ENCODE peak calls at places on chromosomes 4 and X, in five cellular contexts. E is heart right ventricle, J is mammary epithelial cell, H is upper lobe of right lung, U is transverse colon. X is an unnamed sample. For H3K27me3, the result is how much of the 10 kb centered on the place peaks cover.

GRCh38 chr4:17545374-17546140 is 30.6 kb downstream of the CLRN2 start:
- DNase-seq in E (no peak), J (no peak), H (no peak), U (no peak), X (no peak)

GRCh38 chr4:185374027-185374426 is 21.7 kb downstream of the LRP2BP start:
- DNase-seq in E (no peak), J (no peak), H (no peak), U (no peak), X (no peak)

GRCh38 chr4:38672247-38673071 is 8.5 kb downstream of the KLF3 start:
- DNase-seq in E (no peak), J (no peak), H (no peak), U (no peak), X (no peak)

GRCh38 chr4:89161841-89162240 is 50.5 kb downstream of the TIGD2 start:
- DNase-seq in E (no peak), J (no peak), H (no peak), U (no peak), X (no peak)

GRCh38 chr4:120520761-120521160 is 401.8 kb downstream of the PRDM5 start:
- DNase-seq in E (no peak), J (no peak), H (no peak), U (no peak), X (no peak)

GRCh38 chr4:112214397-112215264 is 17.0 kb upstream of the AP1AR start:
- DNase-seq in E (no peak), J (peak), H (no peak), U (no peak), X (no peak)

GRCh38 chr4:30866444-30866843 is 146.3 kb downstream of the PCDH7 start:
- DNase-seq in E (no peak), J (no peak), H (no peak), U (no peak), X (no peak)

GRCh38 chr4:1716065-1716945 is 4.2 kb upstream of the SLBP start:
- DNase-seq in E (no peak), J (no peak), H (peak), U (no peak), X (no peak)

GRCh38 chrX:134377537-134377936 is 82.4 kb upstream of the HPRT1 start:
- DNase-seq in E (peak), J (peak), H (no peak), U (no peak), X (no peak)

GRCh38 chrX:101595739-101596419 is 21.9 kb downstream of the ARMCX6 start:
- DNase-seq in E (peak), J (peak), H (no peak), U (no peak), X (no peak)

GRCh38 chr4:187077749-187078148 is 354.1 kb upstream of the FAT1 start:
- DNase-seq in E (no peak), J (no peak), H (no peak), U (no peak), X (no peak)

GRCh38 chr4:82123934-82124333 is 249.9 kb downstream of the HNRNPD start:
- DNase-seq in E (no peak), J (no peak), H (no peak), U (no peak), X (no peak)

GRCh38 chr4:13540446-13541175 is 3.7 kb downstream of the NKX3-2 start:
- DNase-seq in E (no peak), J (no peak), H (no peak), U (no peak), X (no peak)

DNA sequence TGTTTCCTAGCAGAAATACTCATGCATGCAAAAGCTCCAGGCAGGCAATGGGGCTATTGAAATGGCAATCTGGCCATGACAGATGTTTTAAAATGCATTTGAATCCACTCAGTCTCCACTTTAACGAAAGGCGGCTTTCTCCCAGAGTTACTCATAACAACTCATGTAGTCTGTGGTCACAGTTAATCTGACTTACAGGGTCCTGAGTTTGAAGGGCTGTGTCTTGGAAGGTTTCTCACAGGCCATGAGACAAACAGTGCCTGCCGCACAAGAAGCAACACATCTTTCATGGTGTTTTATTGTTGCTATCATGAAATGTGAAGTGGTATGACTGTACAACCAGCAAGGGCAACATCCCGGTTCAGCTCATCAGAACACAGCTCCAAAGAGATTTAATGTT is 185.8 kb downstream of the AMELX start:
- DNase-seq in E (no peak), J (no peak), H (no peak), U (no peak), X (no peak)
- H3K4me3 ChIP-seq in E (no peak), J (no peak), H (no peak), U (no peak), X (no peak)

DNA sequence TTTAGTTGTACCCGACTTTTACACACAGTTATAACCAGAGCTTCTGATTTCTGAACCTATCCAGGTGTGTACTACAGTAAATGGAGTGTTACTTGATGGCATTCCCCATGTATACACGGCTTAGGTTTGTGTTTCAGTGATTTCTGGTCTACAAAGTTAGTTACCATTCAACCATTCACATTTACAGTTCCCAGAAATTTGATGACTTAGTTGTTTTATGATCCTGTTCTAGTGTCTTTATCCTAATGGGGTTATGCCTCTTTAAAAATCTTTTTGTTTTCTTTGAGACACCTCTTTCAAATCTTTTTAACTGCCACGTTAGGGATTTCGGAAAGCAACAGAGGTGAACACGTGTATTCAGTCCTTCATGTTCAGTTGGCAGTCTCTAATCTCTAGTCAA is 23.4 kb downstream of the CPEB2 start:
- DNase-seq in E (no peak), J (no peak), H (no peak), U (no peak), X (no peak)
- H3K27me3 ChIP-seq in E (under half), J (under half), H (under half), U (under half), X (under half)

GRCh38 chrX:118216086-118216485 is 99.5 kb upstream of the KLHL13 start:
- DNase-seq in E (no peak), J (no peak), H (no peak), U (no peak), X (no peak)
- H3K4me3 ChIP-seq in E (no peak), J (no peak), H (no peak), U (no peak), X (no peak)

DNA sequence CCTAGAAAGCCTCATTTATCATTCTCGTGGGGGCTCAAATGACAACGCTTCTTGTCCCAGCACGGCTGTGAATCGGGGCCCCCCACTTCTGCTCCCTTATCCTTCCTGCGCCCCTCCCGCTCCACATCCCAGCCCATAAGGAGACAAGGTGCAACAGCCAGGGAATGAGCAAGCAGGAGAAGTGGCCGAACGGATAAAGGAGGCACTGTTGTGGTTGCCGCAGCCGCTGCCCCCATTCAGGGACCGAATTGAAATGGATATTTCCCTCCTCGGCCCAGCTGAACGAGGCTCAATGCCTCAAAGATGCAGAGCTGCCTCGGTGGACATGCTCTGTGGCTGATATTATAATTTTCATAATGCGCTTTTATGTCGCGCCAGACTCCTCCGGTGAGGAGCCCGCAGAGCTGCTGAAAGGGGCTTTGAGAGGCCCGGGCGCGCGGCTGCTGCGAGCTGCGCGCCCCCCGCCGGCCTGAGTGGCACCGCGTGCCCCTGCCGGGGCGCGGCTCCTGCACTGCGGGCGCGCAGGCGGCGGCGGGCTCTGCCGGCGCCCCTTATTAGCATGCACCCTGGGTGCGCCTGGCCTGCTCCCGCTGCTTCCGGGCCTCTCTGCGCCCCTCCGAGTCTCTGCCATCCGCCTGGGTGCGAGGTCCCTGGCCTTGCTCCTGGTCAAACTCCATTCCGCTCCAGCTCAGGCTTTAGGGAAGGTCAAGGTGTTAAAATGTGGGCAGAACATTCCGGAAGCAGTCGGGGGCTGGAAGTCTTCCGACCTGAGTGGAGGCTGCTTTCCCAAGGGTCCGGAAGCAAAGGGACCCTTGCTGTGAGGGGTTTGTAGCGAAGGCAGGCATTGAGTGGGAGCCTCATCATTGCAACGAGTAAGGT is 68.2 kb upstream of the TMEM33 start:
- DNase-seq in E (no peak), J (no peak), H (no peak), U (no peak), X (no peak)
- H3K27me3 ChIP-seq in E (half or more), J (under half), H (half or more), U (half or more), X (under half)

GRCh38 chrX:130173190-130173895 is 1.6 kb downstream of the RAB33A start:
- DNase-seq in E (peak), J (no peak), H (no peak), U (peak), X (no peak)
- H3K4me3 ChIP-seq in E (no peak), J (no peak), H (peak), U (no peak), X (no peak)

DNA sequence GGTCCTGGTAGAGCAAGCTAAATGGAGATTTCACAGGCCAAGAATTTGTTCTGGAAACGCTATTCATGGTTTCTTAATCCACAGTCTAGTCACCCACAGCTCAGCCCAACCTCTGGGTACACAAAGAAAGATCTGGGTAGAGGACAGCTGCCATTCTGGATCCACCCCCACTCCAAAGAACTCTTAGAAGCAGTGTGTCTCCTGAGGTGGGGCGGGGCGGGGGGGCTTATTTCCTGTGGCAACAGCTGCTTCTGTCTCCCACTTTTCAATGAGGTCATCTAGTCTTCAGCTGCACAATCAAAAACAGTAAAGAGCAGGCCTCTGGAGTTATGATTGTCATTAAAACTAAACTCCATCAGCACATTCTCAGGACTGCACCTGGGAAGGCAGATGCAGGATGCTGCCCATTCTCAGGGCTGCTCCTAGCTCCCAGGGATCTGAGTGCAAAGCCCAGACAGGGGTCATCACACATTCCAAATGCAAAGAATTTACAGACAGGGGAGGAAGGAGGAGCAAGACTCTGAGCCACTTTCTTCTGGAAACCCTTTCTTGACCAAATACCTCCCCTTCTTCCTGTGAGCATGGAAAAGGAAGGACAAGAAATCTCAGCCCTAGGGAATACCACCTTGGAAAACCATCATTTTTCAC is 207.3 kb downstream of the HS6ST2 start:
- DNase-seq in E (no peak), J (no peak), H (no peak), U (no peak), X (no peak)
- H3K27me3 ChIP-seq in E (under half), J (under half), H (under half), U (under half), X (under half)

DNA sequence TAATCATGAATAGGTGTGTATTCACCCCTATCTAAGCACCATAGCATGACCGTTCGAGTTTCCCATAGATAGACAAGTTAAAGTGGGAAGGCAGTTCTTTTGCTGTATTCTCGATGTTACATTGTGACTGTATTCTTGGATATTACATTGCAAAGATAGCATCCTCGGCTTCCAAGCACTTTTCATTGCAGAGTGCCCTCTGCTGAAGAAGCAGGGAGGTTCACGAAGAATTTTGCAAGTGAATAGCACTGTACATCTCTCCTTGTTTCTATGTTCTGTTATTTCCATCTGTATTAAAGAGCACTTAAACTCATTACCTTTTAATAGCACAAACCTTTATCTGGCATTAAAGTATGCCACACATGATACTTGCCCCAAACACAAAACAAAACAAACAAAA is 426.7 kb upstream of the ARX start:
- DNase-seq in E (no peak), J (no peak), H (no peak), U (no peak), X (no peak)
- H3K4me3 ChIP-seq in E (no peak), J (no peak), H (no peak), U (no peak), X (no peak)

DNA sequence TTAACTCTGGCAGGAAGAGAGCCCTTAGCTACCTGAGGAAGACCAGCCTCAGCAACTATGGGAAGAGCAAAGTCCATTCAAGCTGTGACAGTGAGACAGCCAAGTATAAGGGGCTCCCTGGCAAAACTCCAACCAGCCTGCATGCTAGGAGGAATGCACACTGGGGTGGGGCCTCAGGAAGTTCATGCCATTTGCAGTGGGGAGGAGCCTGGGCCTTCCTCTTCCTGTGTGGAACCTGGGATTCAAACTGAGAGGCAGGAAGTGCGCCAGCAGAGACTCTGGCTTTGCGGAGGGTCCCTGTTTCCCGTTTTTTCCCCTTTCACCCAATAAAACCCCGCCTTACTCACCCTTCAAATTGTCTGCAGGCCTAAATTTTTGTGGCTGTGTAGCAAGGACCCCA is 33.0 kb downstream of the TFDP3 start:
- DNase-seq in E (no peak), J (no peak), H (no peak), U (no peak), X (peak)
- H3K27me3 ChIP-seq in E (under half), J (under half), H (under half), U (under half), X (under half)

DNA sequence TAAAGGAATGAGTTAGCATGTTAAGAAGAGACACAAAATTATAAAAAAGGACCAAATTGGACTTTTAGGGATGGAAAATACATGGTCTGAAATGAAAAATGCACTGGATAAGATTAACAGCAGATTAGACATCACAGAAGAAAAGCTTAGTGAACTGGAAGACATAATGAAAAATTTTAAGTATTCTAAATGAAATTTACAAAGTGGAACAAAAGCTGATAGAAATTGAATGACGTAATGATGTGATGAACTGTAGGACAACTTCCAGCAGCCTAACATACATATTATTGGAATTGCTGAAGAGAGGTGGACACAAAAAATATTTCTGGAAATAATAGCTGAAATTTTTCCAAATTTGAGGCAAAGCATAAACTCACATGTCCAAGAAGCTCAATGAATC is 39.6 kb upstream of the GPR173 start:
- DNase-seq in E (no peak), J (no peak), H (no peak), U (no peak), X (no peak)
- H3K4me3 ChIP-seq in E (no peak), J (no peak), H (no peak), U (no peak), X (no peak)

GRCh38 chr4:173506780-173507211 is 23.2 kb downstream of the HAND2 start:
- DNase-seq in E (peak), J (no peak), H (no peak), U (no peak), X (no peak)
- H3K27me3 ChIP-seq in E (under half), J (under half), H (half or more), U (half or more), X (under half)